ENCODE peak calls at places on chromosome 7, in five cellular contexts. One of them, this sample, is unnamed.

GRCh38 chr7:97844036-97844435 is 28.2 kb downstream of the ASNS start:
- DNase-seq in A549: peak; percentile 18
- DNase-seq in breast epithelium: no peak
- DNase-seq in astrocyte: no peak
- DNase-seq in CD4-positive, alpha-beta memory T cell: no peak
- DNase-seq in this sample: no peak

GRCh38 chr7:65269150-65269856 is 104.4 kb upstream of the ZNF92 start:
- DNase-seq in CD4-positive, alpha-beta memory T cell: no peak
- DNase-seq in A549: peak; percentile 91
- DNase-seq in astrocyte: peak; percentile 78
- DNase-seq in breast epithelium: no peak
- DNase-seq in this sample: peak; percentile 42

GRCh38 chr7:33750177-33750576 is 155.2 kb upstream of the BMPER start:
- DNase-seq in breast epithelium: no peak
- DNase-seq in astrocyte: peak; percentile 77
- DNase-seq in CD4-positive, alpha-beta memory T cell: no peak
- DNase-seq in A549: no peak
- DNase-seq in this sample: no peak

GRCh38 chr7:41007351-41007751 is 695.5 kb downstream of the INHBA start:
- DNase-seq in CD4-positive, alpha-beta memory T cell: no peak
- DNase-seq in breast epithelium: no peak
- DNase-seq in A549: no peak
- DNase-seq in astrocyte: peak; percentile 79
- DNase-seq in this sample: no peak

GRCh38 chr7:1450431-1450830 is 8.8 kb downstream of the MICALL2 start:
- DNase-seq in CD4-positive, alpha-beta memory T cell: no peak
- DNase-seq in A549: no peak
- DNase-seq in breast epithelium: no peak
- DNase-seq in astrocyte: no peak
- DNase-seq in this sample: no peak

GRCh38 chr7:16978358-16979244 is 96.8 kb upstream of the AGR3 start:
- DNase-seq in A549: peak; percentile 81
- DNase-seq in breast epithelium: no peak
- DNase-seq in astrocyte: peak; percentile 80
- DNase-seq in CD4-positive, alpha-beta memory T cell: no peak
- DNase-seq in this sample: no peak

GRCh38 chr7:115113131-115113530 is 191.2 kb downstream of the MDFIC start:
- DNase-seq in A549: no peak
- DNase-seq in astrocyte: no peak
- DNase-seq in breast epithelium: no peak
- DNase-seq in CD4-positive, alpha-beta memory T cell: no peak
- DNase-seq in this sample: no peak

GRCh38 chr7:157962458-157963306 is 624.9 kb downstream of the PTPRN2 start:
- DNase-seq in breast epithelium: no peak
- DNase-seq in A549: no peak
- DNase-seq in CD4-positive, alpha-beta memory T cell: no peak
- DNase-seq in astrocyte: no peak
- DNase-seq in this sample: no peak

GRCh38 chr7:3787717-3788311 is 486.8 kb downstream of the SDK1 start:
- DNase-seq in astrocyte: peak; percentile 1
- DNase-seq in CD4-positive, alpha-beta memory T cell: no peak
- DNase-seq in A549: no peak
- DNase-seq in breast epithelium: no peak
- DNase-seq in this sample: no peak

GRCh38 chr7:159036916-159037605 is 107.6 kb downstream of the VIPR2 start:
- DNase-seq in A549: no peak
- DNase-seq in astrocyte: no peak
- DNase-seq in breast epithelium: no peak
- DNase-seq in CD4-positive, alpha-beta memory T cell: no peak
- DNase-seq in this sample: no peak

GRCh38 chr7:99490878-99491277 is 9.2 kb downstream of the ZNF394 start:
- DNase-seq in breast epithelium: no peak
- DNase-seq in A549: no peak
- DNase-seq in CD4-positive, alpha-beta memory T cell: no peak
- DNase-seq in astrocyte: no peak
- DNase-seq in this sample: no peak

GRCh38 chr7:137081694-137082093 is 213.2 kb downstream of the CHRM2 start:
- DNase-seq in astrocyte: peak; percentile 99
- DNase-seq in A549: no peak
- DNase-seq in CD4-positive, alpha-beta memory T cell: no peak
- DNase-seq in breast epithelium: no peak
- DNase-seq in this sample: no peak

GRCh38 chr7:123367508-123368122 is 166.8 kb downstream of the IQUB start:
- DNase-seq in CD4-positive, alpha-beta memory T cell: no peak
- DNase-seq in A549: peak; percentile 46
- DNase-seq in astrocyte: no peak
- DNase-seq in breast epithelium: no peak
- DNase-seq in this sample: peak; percentile 7

GRCh38 chr7:2921748-2922147 is 77.6 kb upstream of the GNA12 start:
- DNase-seq in CD4-positive, alpha-beta memory T cell: no peak
- DNase-seq in breast epithelium: no peak
- DNase-seq in A549: no peak
- DNase-seq in astrocyte: no peak
- DNase-seq in this sample: no peak

GRCh38 chr7:156827587-156828203 is 65.3 kb downstream of the LMBR1 start:
- DNase-seq in A549: peak; percentile 39
- DNase-seq in astrocyte: no peak
- DNase-seq in breast epithelium: no peak
- DNase-seq in CD4-positive, alpha-beta memory T cell: no peak
- DNase-seq in this sample: peak; percentile 7

GRCh38 chr7:63031838-63032436 is 966.7 kb upstream of the ZNF722 start:
- DNase-seq in CD4-positive, alpha-beta memory T cell: no peak
- DNase-seq in A549: no peak
- DNase-seq in astrocyte: no peak
- DNase-seq in breast epithelium: no peak
- DNase-seq in this sample: no peak

GRCh38 chr7:99008181-99008631 is 129.9 kb downstream of the TRRAP start:
- DNase-seq in CD4-positive, alpha-beta memory T cell: no peak
- DNase-seq in A549: no peak
- DNase-seq in astrocyte: no peak
- DNase-seq in breast epithelium: no peak
- DNase-seq in this sample: no peak

GRCh38 chr7:145269418-145270161 is 433.7 kb upstream of the TPK1 start:
- DNase-seq in A549: no peak
- DNase-seq in CD4-positive, alpha-beta memory T cell: no peak
- DNase-seq in astrocyte: no peak
- DNase-seq in breast epithelium: no peak
- DNase-seq in this sample: no peak

GRCh38 chr7:142506601-142507000 is 242.7 kb upstream of the PRSS1 start:
- DNase-seq in astrocyte: no peak
- DNase-seq in A549: no peak
- DNase-seq in breast epithelium: no peak
- DNase-seq in CD4-positive, alpha-beta memory T cell: no peak
- DNase-seq in this sample: no peak

GRCh38 chr7:137591444-137591843 is 247.9 kb upstream of the PTN start:
- DNase-seq in astrocyte: peak; percentile 75
- DNase-seq in breast epithelium: no peak
- DNase-seq in CD4-positive, alpha-beta memory T cell: no peak
- DNase-seq in A549: peak; percentile 7
- DNase-seq in this sample: no peak

GRCh38 chr7:82745117-82745516 is 301.5 kb upstream of the CACNA2D1 start:
- DNase-seq in A549: no peak
- DNase-seq in CD4-positive, alpha-beta memory T cell: no peak
- DNase-seq in astrocyte: peak; percentile 27
- DNase-seq in breast epithelium: no peak
- DNase-seq in this sample: no peak

GRCh38 chr7:27699751-27700150 is 37.1 kb upstream of the HIBADH start:
- DNase-seq in astrocyte: no peak
- DNase-seq in A549: no peak
- DNase-seq in CD4-positive, alpha-beta memory T cell: no peak
- DNase-seq in breast epithelium: no peak
- DNase-seq in this sample: no peak

DNA sequence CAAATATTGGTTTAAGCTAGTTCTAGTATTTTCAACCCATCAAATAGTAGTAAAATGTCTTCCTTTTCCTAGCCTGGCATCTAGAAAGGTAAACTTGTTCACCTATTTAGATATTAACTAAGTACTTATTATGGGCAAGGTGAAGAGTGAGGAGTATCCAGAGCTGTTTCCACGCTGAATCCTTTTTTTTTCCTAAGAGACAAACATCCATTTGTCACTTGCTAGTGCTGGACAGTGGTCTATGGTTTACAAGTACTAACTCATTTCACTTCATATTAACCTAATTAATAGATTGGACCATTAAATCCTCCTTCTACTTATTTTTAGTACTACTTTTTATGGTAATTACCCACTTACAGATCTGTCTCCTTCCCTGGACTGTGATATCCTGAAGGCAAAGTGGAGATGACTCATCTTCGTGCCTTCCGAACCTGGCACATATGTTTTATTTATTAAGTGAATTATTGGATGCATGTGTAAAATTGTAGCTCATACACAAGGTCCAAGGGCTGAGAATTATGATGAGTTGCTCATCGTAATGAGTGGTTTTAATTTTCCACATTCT is 159.6 kb upstream of the IGFBP3 start:
- DNase-seq in astrocyte: no peak
- DNase-seq in breast epithelium: no peak
- DNase-seq in CD4-positive, alpha-beta memory T cell: no peak
- DNase-seq in A549: no peak
- DNase-seq in this sample: no peak
- H3K4me1 ChIP-seq in astrocyte: no peaks in the 10 kb centered on the region
- H3K4me1 ChIP-seq in breast epithelium: no peaks in the 10 kb centered on the region
- H3K4me1 ChIP-seq in CD4-positive, alpha-beta memory T cell: no peaks in the 10 kb centered on the region
- H3K4me1 ChIP-seq in A549: no peaks in the 10 kb centered on the region
- H3K4me1 ChIP-seq in this sample: no peaks in the 10 kb centered on the region

GRCh38 chr7:155591055-155591750 is 44.8 kb upstream of the CNPY1 start:
- DNase-seq in breast epithelium: no peak
- DNase-seq in astrocyte: no peak
- DNase-seq in A549: peak; percentile 33
- DNase-seq in CD4-positive, alpha-beta memory T cell: no peak
- DNase-seq in this sample: peak; percentile 45
- H3K27ac ChIP-seq in breast epithelium: no peak overlapping the region
- H3K27ac ChIP-seq in astrocyte: no peak overlapping the region
- H3K27ac ChIP-seq in A549: peak overlapping the region; percentile 73
- H3K27ac ChIP-seq in CD4-positive, alpha-beta memory T cell: no peak overlapping the region
- H3K27ac ChIP-seq in this sample: no peak overlapping the region

DNA sequence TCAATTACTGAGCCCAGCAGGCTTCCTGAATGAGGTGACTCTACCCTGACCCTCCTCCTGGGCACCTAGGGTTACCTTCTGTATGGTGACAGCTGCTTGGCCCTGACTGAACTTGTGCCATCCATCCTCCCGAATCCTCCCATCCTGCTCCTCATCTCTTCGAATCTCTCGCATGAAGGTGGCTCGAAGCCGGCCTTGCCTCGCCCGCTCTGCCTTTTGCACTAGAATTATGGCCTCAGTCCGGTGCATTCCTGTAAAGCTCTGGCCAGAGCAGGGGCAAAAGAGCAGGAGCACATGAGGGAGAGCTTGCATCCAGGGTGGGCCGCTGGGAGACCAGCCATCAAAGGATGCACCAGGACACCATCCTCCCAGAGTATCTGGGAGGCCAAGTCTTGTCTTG is 7.5 kb downstream of the H2BK1 start:
- DNase-seq in A549: no peak
- DNase-seq in breast epithelium: no peak
- DNase-seq in astrocyte: no peak
- DNase-seq in CD4-positive, alpha-beta memory T cell: no peak
- DNase-seq in this sample: no peak
- H3K4me1 ChIP-seq in A549: no peaks in the 10 kb centered on the region
- H3K4me1 ChIP-seq in breast epithelium: no peaks in the 10 kb centered on the region
- H3K4me1 ChIP-seq in astrocyte: no peaks in the 10 kb centered on the region
- H3K4me1 ChIP-seq in CD4-positive, alpha-beta memory T cell: peaks cover 29% of the 10 kb centered on the region
- H3K4me1 ChIP-seq in this sample: peaks cover 15% of the 10 kb centered on the region

GRCh38 chr7:92831716-92832622 is 4.4 kb downstream of the CDK6 start:
- DNase-seq in CD4-positive, alpha-beta memory T cell: no peak
- DNase-seq in astrocyte: peak; percentile 94
- DNase-seq in A549: peak; percentile 69
- DNase-seq in breast epithelium: no peak
- DNase-seq in this sample: no peak
- H3K27ac ChIP-seq in CD4-positive, alpha-beta memory T cell: peak overlapping the region; percentile 68
- H3K27ac ChIP-seq in astrocyte: peak overlapping the region; percentile 98
- H3K27ac ChIP-seq in A549: peak overlapping the region; percentile 96
- H3K27ac ChIP-seq in breast epithelium: peak overlapping the region; percentile 88
- H3K27ac ChIP-seq in this sample: peak overlapping the region; percentile 79

DNA sequence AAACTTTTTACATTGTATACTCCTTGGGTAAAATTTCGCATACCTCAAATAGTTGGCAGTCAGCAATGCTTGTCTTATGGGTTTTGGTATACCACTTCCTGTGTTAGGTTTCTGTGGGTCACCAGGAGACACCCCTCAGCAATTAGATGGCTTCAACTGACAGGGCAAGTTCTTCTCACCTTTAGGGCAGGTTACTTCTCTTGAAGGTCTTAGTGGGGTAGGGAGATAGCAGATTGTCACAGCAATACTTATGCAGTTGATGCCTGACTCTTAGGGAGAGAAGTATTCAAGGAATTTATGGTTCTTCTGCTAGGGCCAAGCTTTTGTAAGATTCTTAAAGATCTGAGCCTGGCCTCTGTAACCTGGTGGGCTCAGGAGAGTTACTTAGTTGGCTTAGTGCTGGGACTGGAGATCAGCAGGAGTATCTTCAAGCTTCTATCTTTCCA is 42.9 kb downstream of the MKLN1 start:
- DNase-seq in breast epithelium: no peak
- DNase-seq in astrocyte: peak; percentile 78
- DNase-seq in CD4-positive, alpha-beta memory T cell: peak; percentile 49
- DNase-seq in A549: no peak
- DNase-seq in this sample: peak; percentile 41
- H3K4me1 ChIP-seq in breast epithelium: no peaks in the 10 kb centered on the region
- H3K4me1 ChIP-seq in astrocyte: peaks cover 15% of the 10 kb centered on the region
- H3K4me1 ChIP-seq in CD4-positive, alpha-beta memory T cell: peaks cover 65% of the 10 kb centered on the region
- H3K4me1 ChIP-seq in A549: peaks cover 60% of the 10 kb centered on the region
- H3K4me1 ChIP-seq in this sample: peaks cover 50% of the 10 kb centered on the region

DNA sequence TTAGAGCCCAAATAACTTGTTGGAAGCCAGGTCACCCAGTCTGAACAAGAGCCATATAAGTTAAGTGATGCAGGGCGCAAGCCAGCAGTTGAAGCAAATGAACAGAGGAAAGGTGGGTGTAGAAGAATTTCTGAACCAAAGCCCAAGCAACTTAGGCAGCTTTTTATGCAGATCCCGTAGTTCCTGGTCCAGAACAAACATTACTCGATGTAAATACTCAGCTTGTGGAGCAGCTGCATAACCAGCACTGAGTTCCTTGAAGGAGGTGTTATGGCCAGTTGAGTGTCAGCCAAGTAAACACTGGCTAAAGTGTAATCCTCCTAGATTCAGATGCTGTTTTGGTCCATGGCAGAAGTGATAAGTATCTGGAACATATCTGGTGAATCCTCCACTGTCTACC is 213.8 kb downstream of the DYNC1I1 start:
- DNase-seq in A549: no peak
- DNase-seq in astrocyte: peak; percentile 3
- DNase-seq in CD4-positive, alpha-beta memory T cell: no peak
- DNase-seq in breast epithelium: no peak
- DNase-seq in this sample: no peak
- H3K27ac ChIP-seq in A549: no peak overlapping the region
- H3K27ac ChIP-seq in astrocyte: no peak overlapping the region
- H3K27ac ChIP-seq in CD4-positive, alpha-beta memory T cell: no peak overlapping the region
- H3K27ac ChIP-seq in breast epithelium: no peak overlapping the region
- H3K27ac ChIP-seq in this sample: no peak overlapping the region

This sample was measured in CD4-positive, CD25-positive, alpha-beta regulatory T cell.